ENCODE peak calls at places on chromosomes 16 and 17, in ten cellular contexts. M, B, T, J, N, Y, P, I, W and K are unnamed samples.
A peak's percentile ranks its signal among the peaks of the same experiment; 100 is the strongest.

GRCh38 chr16:64627288-64627687 is 494.6 kb downstream of the CDH11 start:
- DNase-seq in M (no peak), B (no peak), T (peak; percentile 33), J (no peak), N (no peak), Y (no peak), P (no peak), I (no peak), W (no peak), K (no peak)

GRCh38 chr16:50944431-50944830 is 202.5 kb downstream of the CYLD start:
- DNase-seq in M (no peak), B (no peak), T (no peak), J (no peak), N (no peak), Y (no peak), P (no peak), I (no peak), W (no peak), K (no peak)

GRCh38 chr17:66947311-66947710 is 17.2 kb upstream of the CACNG4 start:
- DNase-seq in M (no peak), B (no peak), T (peak; percentile 4), J (no peak), N (no peak), Y (no peak), P (no peak), I (no peak), W (no peak), K (peak; percentile 32)

GRCh38 chr16:20411055-20411454 is 1.7 kb downstream of the ACSM5 start:
- DNase-seq in M (no peak), B (no peak), T (no peak), J (no peak), N (no peak), Y (no peak), P (no peak), I (no peak), W (no peak), K (no peak)

GRCh38 chr17:50218771-50219315 is 17.4 kb upstream of the COL1A1 start:
- DNase-seq in M (peak; percentile 27), B (no peak), T (no peak), J (no peak), N (peak; percentile 92), Y (peak; percentile 69), P (peak; percentile 89), I (peak; percentile 98), W (peak; percentile 63), K (no peak)

GRCh38 chr17:32487460-32488176 is 825 bp downstream of the CDK5R1 start:
- DNase-seq in M (peak; percentile 76), B (no peak), T (peak; percentile 18), J (no peak), N (no peak), Y (no peak), P (no peak), I (peak; percentile 16), W (no peak), K (peak; percentile 40)

GRCh38 chr17:16415031-16415924 is at the start of gene TRPV2:
- DNase-seq in M (peak; percentile 80), B (peak; percentile 16), T (no peak), J (no peak), N (no peak), Y (no peak), P (no peak), I (no peak), W (no peak), K (peak; percentile 92)

GRCh38 chr16:87241135-87241771 is 75.9 kb downstream of the C16orf95 start:
- DNase-seq in M (no peak), B (no peak), T (no peak), J (no peak), N (no peak), Y (no peak), P (no peak), I (no peak), W (no peak), K (no peak)

GRCh38 chr16:17723735-17724134 is 253.0 kb upstream of the XYLT1 start:
- DNase-seq in M (no peak), B (no peak), T (no peak), J (no peak), N (no peak), Y (no peak), P (peak; percentile 3), I (peak; percentile 46), W (no peak), K (no peak)

GRCh38 chr17:27497696-27498095 is 41.4 kb downstream of the KSR1 start:
- DNase-seq in M (no peak), B (no peak), T (no peak), J (no peak), N (no peak), Y (no peak), P (no peak), I (no peak), W (no peak), K (no peak)

GRCh38 chr17:57033296-57033695 is 51.8 kb upstream of the AKAP1 start:
- DNase-seq in M (no peak), B (no peak), T (no peak), J (peak; percentile 69), N (no peak), Y (peak; percentile 82), P (no peak), I (no peak), W (no peak), K (no peak)

GRCh38 chr17:37759014-37759637 is 14.3 kb upstream of the HNF1B start:
- DNase-seq in M (peak; percentile 73), B (no peak), T (no peak), J (no peak), N (no peak), Y (no peak), P (no peak), I (no peak), W (no peak), K (no peak)

GRCh38 chr17:37764383-37764782 is 19.5 kb upstream of the HNF1B start:
- DNase-seq in M (no peak), B (no peak), T (no peak), J (no peak), N (no peak), Y (no peak), P (no peak), I (no peak), W (no peak), K (no peak)

GRCh38 chr17:37756060-37756459 is 11.2 kb upstream of the HNF1B start:
- DNase-seq in M (no peak), B (no peak), T (no peak), J (no peak), N (no peak), Y (no peak), P (no peak), I (peak; percentile 25), W (no peak), K (no peak)

GRCh38 chr17:37762669-37763068 is 17.8 kb upstream of the HNF1B start:
- DNase-seq in M (no peak), B (no peak), T (no peak), J (no peak), N (no peak), Y (no peak), P (no peak), I (no peak), W (no peak), K (no peak)

GRCh38 chr17:37761065-37761464 is 16.2 kb upstream of the HNF1B start:
- DNase-seq in M (no peak), B (no peak), T (no peak), J (no peak), N (no peak), Y (no peak), P (no peak), I (no peak), W (no peak), K (no peak)
- H3K4me3 ChIP-seq in M (no peak overlapping the region), B (no peak overlapping the region), T (no peak overlapping the region), J (no peak overlapping the region), N (no peak overlapping the region), Y (no peak overlapping the region), P (no peak overlapping the region), I (no peak overlapping the region), W (no peak overlapping the region), K (no peak overlapping the region)

GRCh38 chr16:80114699-80115098 is 426.1 kb upstream of the DYNLRB2 start:
- DNase-seq in M (no peak), B (no peak), T (no peak), J (no peak), N (no peak), Y (no peak), P (no peak), I (peak; percentile 47), W (no peak), K (no peak)
- H3K4me3 ChIP-seq in M (no peak overlapping the region), B (no peak overlapping the region), T (no peak overlapping the region), J (no peak overlapping the region), N (no peak overlapping the region), Y (no peak overlapping the region), P (no peak overlapping the region), I (no peak overlapping the region), W (no peak overlapping the region), K (no peak overlapping the region)

DNA sequence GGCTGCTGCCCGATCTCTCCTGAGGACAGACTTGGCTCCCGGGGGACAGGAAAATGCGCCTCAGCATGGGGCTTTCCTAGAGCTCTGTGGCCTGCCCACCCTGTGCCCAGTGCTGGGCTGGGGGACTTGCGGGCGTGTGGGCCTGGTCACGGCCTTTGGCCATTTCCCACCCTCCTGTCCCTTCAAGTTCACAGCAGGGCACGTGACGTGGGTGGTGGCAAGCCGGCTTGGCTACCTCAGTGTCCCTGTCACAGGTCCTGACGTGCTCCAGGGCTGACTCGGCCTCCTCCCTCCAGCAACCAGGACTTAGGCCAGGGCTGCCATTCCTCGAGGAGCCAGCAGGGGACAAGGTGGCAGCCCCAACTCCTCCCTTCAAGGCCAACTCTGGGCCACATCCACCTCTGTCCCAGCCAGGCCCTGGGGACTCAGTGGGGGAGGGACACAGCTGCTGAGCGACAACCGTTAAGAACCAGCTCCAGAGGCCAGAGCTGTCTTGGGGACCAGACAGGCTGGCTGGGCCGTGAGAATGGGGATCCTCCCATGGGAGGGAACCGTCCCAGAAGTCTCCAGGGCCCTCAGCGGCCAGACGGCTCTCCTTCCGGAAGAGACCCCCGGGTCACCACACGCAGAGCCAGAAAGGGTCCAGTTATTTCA is 981 bp upstream of the UNC13D start:
- DNase-seq in M (peak; percentile 93), B (no peak), T (peak; percentile 94), J (peak; percentile 96), N (no peak), Y (peak; percentile 89), P (no peak), I (peak; percentile 56), W (peak; percentile 91), K (peak; percentile 96)
- H3K4me3 ChIP-seq in M (peak overlapping the region; percentile 12), B (no peak overlapping the region), T (no peak overlapping the region), J (peak overlapping the region; percentile 54), N (no peak overlapping the region), Y (peak overlapping the region; percentile 40), P (no peak overlapping the region), I (no peak overlapping the region), W (no peak overlapping the region), K (no peak overlapping the region)

DNA sequence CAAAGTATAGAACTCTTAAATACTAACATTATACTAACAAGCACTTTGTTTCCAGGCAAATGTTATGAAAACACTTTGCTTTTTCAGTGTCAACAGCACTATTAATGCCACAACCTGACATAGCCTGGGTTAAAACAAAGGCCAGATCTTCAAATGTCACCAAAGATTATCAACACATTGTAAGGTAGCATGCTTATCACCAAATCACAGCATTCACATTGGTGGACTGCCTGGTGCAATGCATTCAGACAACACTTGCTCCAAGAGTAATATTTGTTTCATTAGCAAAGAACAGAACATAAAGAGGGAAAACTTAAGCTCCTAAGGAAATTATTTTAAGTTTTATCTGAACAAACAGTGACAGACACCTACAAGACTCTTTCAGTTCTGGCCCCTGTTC is 1361.2 kb downstream of the CDH8 start:
- DNase-seq in M (no peak), B (no peak), T (no peak), J (no peak), N (no peak), Y (no peak), P (no peak), I (no peak), W (no peak), K (no peak)
- H3K4me3 ChIP-seq in M (no peak overlapping the region), B (no peak overlapping the region), T (no peak overlapping the region), J (no peak overlapping the region), N (no peak overlapping the region), Y (no peak overlapping the region), P (no peak overlapping the region), I (no peak overlapping the region), W (no peak overlapping the region), K (no peak overlapping the region)